ENCODE peak calls at places on chromosomes 2 and 18, in ten cellular contexts. W is esophagus squamous epithelium, G is tibial artery, S is lower lobe of right lung, I is left ventricle myocardium inferior, N is esophagus muscularis mucosa, V is IMR-90, A is astrocyte, F is breast epithelium, O is cardiac fibroblast. Z is an unnamed sample.

GRCh38 chr18:56641714-56642331 is 3.4 kb upstream of the TXNL1 start:
- DNase-seq in W (no peak), G (no peak), S (no peak), I (no peak), N (no peak), V (peak), A (peak), F (no peak), O (peak), Z (no peak)

GRCh38 chr2:98757904-98758421 is 27.0 kb upstream of the MGAT4A start:
- DNase-seq in W (peak), G (peak), S (peak), I (peak), N (no peak), V (peak), A (peak), F (peak), O (peak), Z (peak)

GRCh38 chr18:4004176-4004829 is 450.8 kb downstream of the DLGAP1 start:
- DNase-seq in W (no peak), G (no peak), S (no peak), I (no peak), N (no peak), V (peak), A (peak), F (no peak), O (peak), Z (peak)

GRCh38 chr2:26582890-26583289 is 58.3 kb downstream of the CIB4 start:
- DNase-seq in W (no peak), G (no peak), S (no peak), I (no peak), N (no peak), V (no peak), A (no peak), F (no peak), O (no peak), Z (no peak)

GRCh38 chr2:71746946-71747501 is 293.7 kb downstream of the DYSF start:
- DNase-seq in W (no peak), G (peak), S (peak), I (peak), N (peak), V (no peak), A (peak), F (peak), O (peak), Z (no peak)

GRCh38 chr2:169715379-169716228 is 18.0 kb upstream of the KLHL23 start:
- DNase-seq in W (no peak), G (no peak), S (peak), I (no peak), N (no peak), V (peak), A (no peak), F (no peak), O (peak), Z (no peak)

GRCh38 chr18:9683418-9684396 is 24.4 kb upstream of the RAB31 start:
- DNase-seq in W (no peak), G (peak), S (no peak), I (no peak), N (no peak), V (peak), A (peak), F (no peak), O (peak), Z (no peak)

GRCh38 chr2:60337142-60337497 is 216.3 kb downstream of the BCL11A start:
- DNase-seq in W (no peak), G (no peak), S (no peak), I (peak), N (peak), V (no peak), A (no peak), F (no peak), O (no peak), Z (peak)

GRCh38 chr18:49006641-49007136 is 55.9 kb upstream of the SMAD7 start:
- DNase-seq in W (no peak), G (no peak), S (no peak), I (no peak), N (no peak), V (no peak), A (peak), F (peak), O (no peak), Z (no peak)

GRCh38 chr2:241540766-241541561 is 17.6 kb upstream of the BOK start:
- DNase-seq in W (no peak), G (no peak), S (peak), I (peak), N (no peak), V (no peak), A (no peak), F (peak), O (peak), Z (peak)

GRCh38 chr2:226354434-226354833 is 445.2 kb downstream of the IRS1 start:
- DNase-seq in W (no peak), G (no peak), S (no peak), I (no peak), N (no peak), V (peak), A (peak), F (no peak), O (peak), Z (no peak)

GRCh38 chr2:15889800-15890498 is 50.4 kb upstream of the MYCN start:
- DNase-seq in W (no peak), G (no peak), S (no peak), I (peak), N (no peak), V (no peak), A (no peak), F (no peak), O (no peak), Z (peak)

GRCh38 chr2:197893403-197894177 is 89.2 kb downstream of the PLCL1 start:
- DNase-seq in W (no peak), G (no peak), S (no peak), I (peak), N (no peak), V (no peak), A (no peak), F (no peak), O (no peak), Z (peak)

GRCh38 chr18:51151568-51152511 is 45.6 kb downstream of the MEX3C start:
- DNase-seq in W (no peak), G (no peak), S (no peak), I (no peak), N (peak), V (no peak), A (no peak), F (no peak), O (no peak), Z (peak)

GRCh38 chr2:234490239-234491074 is 6.4 kb downstream of the ARL4C start:
- DNase-seq in W (no peak), G (no peak), S (no peak), I (no peak), N (no peak), V (no peak), A (no peak), F (no peak), O (no peak), Z (peak)

GRCh38 chr18:59624384-59624760 is 72.9 kb downstream of the CCBE1 start:
- DNase-seq in W (no peak), G (no peak), S (no peak), I (no peak), N (peak), V (no peak), A (no peak), F (no peak), O (no peak), Z (no peak)

GRCh38 chr2:99818842-99819241 is 323.5 kb downstream of the AFF3 start:
- DNase-seq in W (no peak), G (no peak), S (no peak), I (no peak), N (no peak), V (peak), A (peak), F (no peak), O (peak), Z (peak)

GRCh38 chr18:13700153-13700552 is 26.2 kb downstream of the FAM210A start:
- DNase-seq in W (no peak), G (no peak), S (no peak), I (no peak), N (no peak), V (no peak), A (no peak), F (no peak), O (no peak), Z (no peak)

DNA sequence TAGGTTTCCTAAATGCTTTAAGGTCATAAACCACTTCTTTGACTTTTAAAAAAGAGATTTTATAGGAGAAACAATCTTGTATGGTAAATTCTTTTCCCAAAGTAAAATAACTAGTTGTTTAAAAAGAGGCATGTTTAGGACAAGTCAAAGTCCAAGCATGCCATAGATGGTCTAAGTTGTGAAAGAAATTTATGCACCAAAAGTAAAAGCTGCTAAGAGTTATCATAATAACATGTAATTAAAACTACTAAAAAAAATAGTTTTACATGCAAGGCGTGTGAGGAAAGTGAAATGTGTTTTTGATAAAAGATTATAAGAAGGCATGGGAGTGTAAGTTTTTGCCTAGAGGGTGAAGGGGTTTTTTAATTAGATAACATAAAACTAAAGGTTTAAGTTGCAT is 22.5 kb downstream of the FAM210A start:
- DNase-seq in W (no peak), G (no peak), S (no peak), I (no peak), N (no peak), V (peak), A (peak), F (no peak), O (no peak), Z (peak)
- H3K4me3 ChIP-seq in W (no peak), G (no peak), S (no peak), I (no peak), N (no peak), V (no peak), A (no peak), F (no peak), O (no peak), Z (no peak)

GRCh38 chr2:54757496-54757895 is 34.0 kb downstream of the EML6 start:
- DNase-seq in W (no peak), G (no peak), S (no peak), I (no peak), N (no peak), V (peak), A (peak), F (no peak), O (peak), Z (peak)

GRCh38 chr2:54763636-54764291 is 40.3 kb downstream of the EML6 start:
- DNase-seq in W (no peak), G (no peak), S (no peak), I (no peak), N (no peak), V (no peak), A (no peak), F (no peak), O (no peak), Z (peak)

GRCh38 chr2:54755641-54756326 is 32.3 kb downstream of the EML6 start:
- DNase-seq in W (no peak), G (no peak), S (no peak), I (no peak), N (no peak), V (no peak), A (no peak), F (no peak), O (no peak), Z (peak)

DNA sequence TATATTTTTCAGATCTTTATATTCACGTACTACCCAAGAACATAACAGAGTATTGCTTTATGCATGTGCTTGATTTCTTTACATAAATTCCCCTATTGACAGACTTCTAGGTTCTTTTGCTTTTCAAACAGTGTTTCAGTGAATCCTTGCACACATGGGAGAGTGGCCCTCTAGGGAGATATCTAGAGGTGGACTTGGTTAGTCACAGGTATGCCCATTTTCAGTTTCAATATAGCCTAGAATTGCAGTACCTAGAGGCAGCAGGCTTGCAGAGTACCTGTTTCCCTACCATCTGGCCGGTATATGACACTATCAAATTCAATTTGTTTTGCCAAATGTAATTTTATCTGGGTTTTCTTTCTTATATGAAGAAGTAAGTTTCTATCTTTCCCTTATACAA is 36.8 kb downstream of the EML6 start:
- DNase-seq in W (no peak), G (no peak), S (no peak), I (no peak), N (no peak), V (no peak), A (no peak), F (no peak), O (no peak), Z (peak)
- TF ChIP-seq CTCF in W (no peak), G (no peak), S (no peak), I (no peak), N (no peak), V (no peak), A (no peak), F (no peak), O (no peak), Z (no peak)

DNA sequence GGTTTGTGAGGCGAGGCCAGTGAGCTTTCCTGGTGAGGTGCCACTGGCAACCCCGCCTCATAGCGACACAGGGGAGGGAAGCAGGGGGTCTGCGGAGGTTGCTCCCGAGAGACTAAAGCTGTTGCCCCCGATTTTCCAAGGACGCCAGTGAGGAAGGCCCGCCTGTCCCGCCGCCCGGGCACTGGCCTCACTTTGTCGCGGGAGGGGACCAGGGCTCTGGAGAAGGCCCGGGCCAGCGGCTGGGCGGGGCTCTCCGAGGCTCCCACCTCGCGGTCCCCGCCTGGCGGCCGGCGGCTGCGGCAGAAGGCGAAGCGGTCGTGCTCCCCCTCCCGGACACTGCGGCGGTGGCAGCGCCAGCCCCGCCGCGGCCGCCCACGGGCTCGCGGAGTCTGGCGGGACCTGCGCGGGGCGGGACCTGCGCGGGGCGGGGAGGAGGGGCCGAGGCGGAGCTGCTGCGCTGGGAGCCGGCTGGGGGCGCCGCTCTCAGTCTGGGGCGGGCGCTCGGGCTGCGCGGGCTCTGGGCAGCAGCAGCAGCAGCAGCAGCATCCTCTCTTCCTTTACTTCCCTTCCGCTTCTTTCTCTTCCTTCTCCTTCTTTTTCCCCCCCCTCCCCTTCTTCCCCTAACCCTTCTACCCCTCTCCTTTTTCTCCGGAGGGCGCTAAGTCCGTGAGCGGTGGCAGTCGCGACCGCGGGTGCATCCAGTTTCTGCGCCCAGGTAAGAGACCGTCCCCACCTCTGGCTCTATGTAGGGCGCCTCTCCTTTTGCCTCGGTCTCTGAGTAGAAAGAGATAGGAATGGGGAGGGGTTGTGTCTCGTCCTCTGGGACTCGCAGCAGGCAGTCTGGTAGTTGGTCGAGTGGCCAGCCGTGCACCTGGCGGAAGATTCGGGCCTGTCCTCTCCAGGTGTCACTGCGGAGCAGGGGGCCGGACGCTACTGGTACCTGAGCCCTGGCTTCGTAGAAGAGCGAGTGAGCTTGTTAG is at the start of gene MAP2:
- DNase-seq in W (no peak), G (peak), S (peak), I (peak), N (no peak), V (peak), A (peak), F (peak), O (peak), Z (peak)
- H3K4me3 ChIP-seq in W (peak), G (peak), S (peak), I (peak), N (peak), V (peak), A (peak), F (peak), O (peak), Z (peak)

GRCh38 chr18:64966667-64967066 is 784.1 kb upstream of the CDH7 start:
- DNase-seq in W (no peak), G (no peak), S (no peak), I (peak), N (no peak), V (no peak), A (no peak), F (no peak), O (no peak), Z (no peak)
- TF ChIP-seq CTCF in W (no peak), G (no peak), S (no peak), I (no peak), N (no peak), V (no peak), A (no peak), F (no peak), O (no peak), Z (no peak)

GRCh38 chr18:58216071-58216471 is 172.0 kb downstream of the NEDD4L start:
- DNase-seq in W (no peak), G (no peak), S (no peak), I (no peak), N (peak), V (no peak), A (peak), F (no peak), O (peak), Z (peak)
- H3K4me3 ChIP-seq in W (no peak), G (no peak), S (no peak), I (no peak), N (no peak), V (no peak), A (no peak), F (no peak), O (no peak), Z (no peak)

DNA sequence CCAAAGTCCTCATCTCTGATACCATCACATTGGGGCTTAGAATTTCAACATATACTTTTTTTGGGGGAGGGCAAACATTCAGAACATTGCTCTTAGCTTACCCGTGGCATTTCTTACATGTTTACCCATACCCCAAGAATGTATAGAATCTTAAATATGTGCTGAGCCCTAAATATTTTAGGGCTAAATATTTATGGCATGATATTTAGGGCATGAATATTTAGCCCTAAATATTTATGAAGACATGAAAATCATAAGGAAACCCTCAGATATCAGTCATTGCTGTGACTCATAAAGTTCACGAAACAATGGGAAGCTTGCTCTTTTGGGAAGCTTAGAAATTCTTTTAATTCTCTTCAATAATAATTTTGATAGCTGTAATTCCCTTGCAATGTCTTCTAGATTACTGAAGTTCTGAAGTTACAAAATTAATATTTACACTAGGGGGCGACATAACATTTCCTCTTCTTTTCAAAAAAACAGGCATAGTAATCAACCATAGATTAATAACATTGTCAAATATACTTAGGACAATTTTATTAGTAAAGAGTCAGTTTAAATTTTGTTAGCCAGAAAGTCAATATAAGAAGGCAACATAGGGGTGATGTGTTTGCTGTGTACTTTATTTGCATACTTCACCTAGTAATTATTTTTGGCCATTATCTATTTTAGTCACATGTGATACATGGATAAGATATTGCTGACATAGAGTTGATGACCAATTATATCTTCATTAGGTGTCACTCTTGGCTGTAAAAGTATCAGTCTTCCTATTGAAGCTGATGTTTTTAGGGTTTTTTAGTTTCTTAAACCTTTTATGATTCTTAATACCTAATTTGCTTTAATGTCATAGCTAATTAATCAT is 13.1 kb downstream of the ZNF804A start:
- DNase-seq in W (no peak), G (no peak), S (no peak), I (no peak), N (no peak), V (peak), A (peak), F (no peak), O (peak), Z (peak)
- TF ChIP-seq CTCF in W (peak), G (peak), S (peak), I (peak), N (peak), V (peak), A (peak), F (no peak), O (peak), Z (peak)